ENCODE peak calls at places on chromosomes 5 and 9, in six cellular contexts. L is AG04450; D is activated naive CD4-positive, alpha-beta T cell treated with anti-CD3 and anti-CD28 coated beads, Interleukin-2, amount 10 ng/mL, durations not matched to agents 7 days and 5 days; G is hippocampal formation; Y is nucleus accumbens; T is M059J. U is an unnamed sample.

GRCh38 chr9:77848428-77848827 is 183.2 kb downstream of the GNAQ start:
- DNase-seq in D (no peak), G (peak; percentile 83), T (no peak), Y (peak; percentile 54), L (no peak), U (peak; percentile 64)

GRCh38 chr5:36875789-36876388 is 680 bp upstream of the NIPBL start:
- DNase-seq in T (peak; percentile 85), D (peak; percentile 81), Y (peak; percentile 73), G (peak; percentile 83), L (peak; percentile 29), U (peak; percentile 84)

GRCh38 chr9:110555971-110556370 is 23.6 kb downstream of the SVEP1 start:
- DNase-seq in Y (no peak), G (no peak), L (peak; percentile 79), D (no peak), T (peak; percentile 69), U (no peak)

GRCh38 chr9:93807166-93808013 is 147.8 kb downstream of the BARX1 start:
- DNase-seq in G (no peak), D (no peak), L (no peak), Y (no peak), T (no peak), U (no peak)

GRCh38 chr5:160363661-160364060 is 6.8 kb downstream of the C1QTNF2 start:
- DNase-seq in D (no peak), T (no peak), Y (no peak), G (no peak), L (no peak), U (no peak)

GRCh38 chr9:133135193-133135745 is 14.2 kb upstream of the RALGDS start:
- DNase-seq in L (no peak), D (peak; percentile 58), T (peak; percentile 99), Y (peak; percentile 52), G (no peak), U (peak; percentile 41)

GRCh38 chr5:138459311-138459710 is 6.0 kb upstream of the EGR1 start:
- DNase-seq in T (no peak), L (no peak), D (peak; percentile 84), G (no peak), Y (no peak), U (no peak)

GRCh38 chr9:83384214-83384613 is 154.0 kb downstream of the FRMD3 start:
- DNase-seq in L (no peak), T (no peak), Y (no peak), G (no peak), D (no peak), U (no peak)

GRCh38 chr9:121938621-121939020 is 154.5 kb downstream of the TTLL11 start:
- DNase-seq in G (no peak), D (no peak), L (no peak), Y (no peak), T (no peak), U (no peak)

GRCh38 chr9:34592895-34593601 is 3.5 kb upstream of the CNTFR start:
- DNase-seq in L (no peak), Y (peak; percentile 34), G (peak; percentile 46), T (peak; percentile 43), D (no peak), U (peak; percentile 73)

GRCh38 chr9:17882801-17883200 is 303.9 kb downstream of the SH3GL2 start:
- DNase-seq in D (no peak), L (no peak), G (no peak), Y (no peak), T (no peak), U (no peak)

GRCh38 chr5:36744678-36745659 is 131.6 kb upstream of the NIPBL start:
- DNase-seq in G (peak; percentile 38), L (peak; percentile 11), Y (peak; percentile 44), D (peak; percentile 42), T (peak; percentile 85), U (peak; percentile 39)

GRCh38 chr5:110977927-110978326 is 93.6 kb upstream of the TSLP start:
- DNase-seq in T (peak; percentile 29), Y (no peak), D (no peak), G (no peak), L (no peak), U (no peak)

GRCh38 chr9:37383393-37383792 is 39.1 kb upstream of the GRHPR start:
- DNase-seq in G (no peak), D (no peak), T (no peak), L (no peak), Y (no peak), U (no peak)

GRCh38 chr5:150289551-150290390 is at the start of gene CAMK2A:
- DNase-seq in T (no peak), L (no peak), D (no peak), Y (no peak), G (peak; percentile 39), U (peak; percentile 46)

GRCh38 chr9:12818431-12819000 is 43.7 kb downstream of the LURAP1L start:
- DNase-seq in G (no peak), Y (no peak), D (no peak), T (peak; percentile 15), L (no peak), U (no peak)

GRCh38 chr5:6759401-6759800 is 46.2 kb downstream of the TENT4A start:
- DNase-seq in G (no peak), T (peak; percentile 76), Y (no peak), D (no peak), L (no peak), U (no peak)

GRCh38 chr5:56211298-56211865 is 21.7 kb downstream of the ANKRD55 start:
- DNase-seq in D (no peak), L (peak; percentile 63), G (no peak), Y (no peak), T (peak; percentile 98), U (no peak)

GRCh38 chr9:131500939-131501541 is 1.7 kb upstream of the POMT1 start:
- DNase-seq in Y (no peak), G (no peak), D (peak; percentile 59), T (peak; percentile 98), L (peak; percentile 32), U (no peak)

GRCh38 chr5:59586811-59587340 is 306.6 kb downstream of the PDE4D start:
- DNase-seq in Y (no peak), D (no peak), T (no peak), L (no peak), G (no peak), U (peak; percentile 38)

GRCh38 chr5:17802256-17802655 is 168.0 kb downstream of the TAF11L14 start:
- DNase-seq in L (no peak), D (no peak), T (no peak), G (no peak), Y (no peak), U (no peak)

GRCh38 chr5:42397267-42397666 is 26.0 kb upstream of the GHR start:
- DNase-seq in Y (no peak), T (no peak), L (no peak), G (no peak), D (no peak), U (no peak)

GRCh38 chr9:90642570-90643539 is at the start of gene DIRAS2:
- DNase-seq in L (peak; percentile 8), D (peak; percentile 26), T (peak; percentile 35), Y (peak; percentile 86), G (peak; percentile 87), U (peak; percentile 82)

GRCh38 chr5:168947212-168947868 is 353.6 kb downstream of the SLIT3 start:
- DNase-seq in T (peak; percentile 35), G (no peak), D (peak; percentile 47), Y (no peak), L (no peak), U (no peak)

GRCh38 chr5:160118349-160119141 is 705 bp downstream of the PWWP2A start:
- DNase-seq in T (peak; percentile 23), G (peak; percentile 45), L (no peak), Y (peak; percentile 51), D (peak; percentile 67), U (peak; percentile 54)

GRCh38 chr9:129863059-129863690 is 27.9 kb downstream of the USP20 start:
- DNase-seq in G (no peak), Y (no peak), D (peak; percentile 90), T (peak; percentile 100), L (no peak), U (no peak)

GRCh38 chr5:180114304-180115003 is 42.9 kb upstream of the RNF130 start:
- DNase-seq in L (no peak), G (no peak), Y (no peak), T (no peak), D (peak; percentile 15), U (no peak)

GRCh38 chr9:135077497-135078200 is 9.8 kb upstream of the OLFM1 start:
- DNase-seq in Y (no peak), L (no peak), T (peak; percentile 24), G (no peak), D (peak; percentile 32), U (no peak)

GRCh38 chr9:80797841-80798688 is 891.3 kb downstream of the TLE1 start:
- DNase-seq in T (no peak), Y (peak; percentile 1), D (no peak), L (peak; percentile 60), G (peak; percentile 86), U (peak; percentile 71)

GRCh38 chr9:95570646-95571045 is 53.9 kb upstream of the PTCH1 start:
- DNase-seq in G (no peak), L (no peak), Y (no peak), D (no peak), T (peak; percentile 67), U (no peak)

GRCh38 chr5:164627051-164627450 is 1121.6 kb downstream of the MAT2B start:
- DNase-seq in L (no peak), T (no peak), G (no peak), Y (no peak), D (no peak), U (no peak)

GRCh38 chr9:74499770-74500583 is 2.8 kb downstream of the RORB start:
- DNase-seq in D (no peak), G (no peak), T (peak; percentile 5), Y (no peak), L (no peak), U (no peak)

GRCh38 chr9:36986548-36987408 is 47.3 kb downstream of the PAX5 start:
- DNase-seq in D (no peak), Y (no peak), T (peak; percentile 32), L (no peak), G (no peak), U (no peak)

GRCh38 chr9:107213561-107214028 is 69.5 kb upstream of the RAD23B start:
- DNase-seq in G (no peak), D (no peak), Y (no peak), T (peak; percentile 99), L (peak; percentile 73), U (no peak)

GRCh38 chr9:68697846-68698245 is 7.2 kb upstream of the PIP5K1B start:
- DNase-seq in D (no peak), T (no peak), Y (no peak), L (no peak), G (no peak), U (no peak)

GRCh38 chr9:130986311-130986940 is 22.5 kb upstream of the LAMC3 start:
- DNase-seq in L (no peak), Y (no peak), G (no peak), T (peak; percentile 25), D (no peak), U (no peak)

GRCh38 chr9:36037580-36038169 is 962 bp downstream of the RECK start:
- DNase-seq in T (peak; percentile 50), L (no peak), Y (peak; percentile 38), D (no peak), G (peak; percentile 47), U (peak; percentile 30)

GRCh38 chr5:96320797-96321196 is 112.3 kb downstream of the PCSK1 start:
- DNase-seq in L (no peak), T (peak; percentile 67), Y (no peak), D (no peak), G (no peak), U (no peak)

GRCh38 chr5:164256351-164256750 is 750.9 kb downstream of the MAT2B start:
- DNase-seq in T (no peak), L (no peak), G (no peak), D (no peak), Y (no peak), U (no peak)

GRCh38 chr5:4977421-4977820 is 162.7 kb upstream of the ADAMTS16 start:
- DNase-seq in L (no peak), T (peak; percentile 23), Y (no peak), D (no peak), G (no peak), U (no peak)